ENCODE peak calls at places on chromosome 10, in five cellular contexts. H is thoracic aorta, R is NCI-H460, N is choroid plexus epithelial cell, T is NCI-H1092 treated with DMSO at 0.1 percent for 48 hours. G is an unnamed sample.
A peak's percentile ranks its signal among the peaks of the same experiment; 100 is the strongest.

GRCh38 chr10:108638225-108638624 is 1285.1 kb downstream of the XPNPEP1 start:
- DNase-seq in H (no peak), R (no peak), N (peak; percentile 11), T (no peak), G (no peak)

GRCh38 chr10:58264780-58265179 is 2.9 kb downstream of the IPMK start:
- DNase-seq in H (no peak), R (no peak), N (no peak), T (no peak), G (no peak)

GRCh38 chr10:116132716-116133420 is 140.1 kb downstream of the GFRA1 start:
- DNase-seq in H (no peak), R (no peak), N (no peak), T (no peak), G (no peak)

GRCh38 chr10:48750991-48751390 is 66.3 kb downstream of the WDFY4 start:
- DNase-seq in H (no peak), R (no peak), N (no peak), T (no peak), G (no peak)

GRCh38 chr10:101292194-101293006 is 61.6 kb upstream of the BTRC start:
- DNase-seq in H (no peak), R (no peak), N (peak; percentile 8), T (peak; percentile 74), G (no peak)

GRCh38 chr10:34933676-34934075 is 118.6 kb upstream of the PARD3 start:
- DNase-seq in H (no peak), R (no peak), N (peak; percentile 91), T (no peak), G (no peak)

GRCh38 chr10:18005781-18006456 is 54.2 kb downstream of the SLC39A12 start:
- DNase-seq in H (no peak), R (no peak), N (peak; percentile 93), T (no peak), G (no peak)

GRCh38 chr10:127922206-127922605 is 15.3 kb downstream of the PTPRE start:
- DNase-seq in H (no peak), R (no peak), N (no peak), T (no peak), G (no peak)

GRCh38 chr10:124259139-124259825 is 159.4 kb downstream of the OAT start:
- DNase-seq in H (no peak), R (no peak), N (peak; percentile 21), T (no peak), G (no peak)

GRCh38 chr10:30984563-30985328 is 46.9 kb downstream of the ZNF438 start:
- DNase-seq in H (no peak), R (no peak), N (peak; percentile 65), T (no peak), G (no peak)

GRCh38 chr10:73650537-73651331 is 5.1 kb downstream of the SYNPO2L start:
- DNase-seq in H (no peak), R (no peak), N (peak; percentile 88), T (no peak), G (no peak)

GRCh38 chr10:50325449-50326188 is 74.3 kb upstream of the ASAH2 start:
- DNase-seq in H (peak; percentile 38), R (no peak), N (peak; percentile 98), T (no peak), G (no peak)

GRCh38 chr10:127303105-127303504 is 106.7 kb upstream of the INSYN2A start:
- DNase-seq in H (no peak), R (no peak), N (no peak), T (no peak), G (no peak)

GRCh38 chr10:1685671-1686450 is 51.5 kb downstream of the ADARB2 start:
- DNase-seq in H (no peak), R (no peak), N (no peak), T (no peak), G (peak; percentile 1)

GRCh38 chr10:72243822-72244437 is 27.9 kb upstream of the ASCC1 start:
- DNase-seq in H (no peak), R (peak; percentile 94), N (peak; percentile 98), T (no peak), G (no peak)

GRCh38 chr10:130575756-130576285 is 439.6 kb downstream of the GLRX3 start:
- DNase-seq in H (no peak), R (no peak), N (no peak), T (no peak), G (no peak)

GRCh38 chr10:117341061-117341460 is 34.2 kb downstream of the PDZD8 start:
- DNase-seq in H (no peak), R (no peak), N (no peak), T (no peak), G (no peak)

GRCh38 chr10:81428456-81429134 is 446.4 kb upstream of the NRG3 start:
- DNase-seq in H (no peak), R (no peak), N (no peak), T (no peak), G (no peak)

GRCh38 chr10:83166344-83166743 is 973.0 kb upstream of the GHITM start:
- DNase-seq in H (no peak), R (no peak), N (no peak), T (no peak), G (no peak)

GRCh38 chr10:4704034-4704545 is 121.9 kb upstream of the AKR1E2 start:
- DNase-seq in H (no peak), R (no peak), N (peak; percentile 93), T (peak; percentile 10), G (no peak)

GRCh38 chr10:28036587-28036986 is 37.7 kb upstream of the ODAD2 start:
- DNase-seq in H (no peak), R (no peak), N (peak; percentile 35), T (no peak), G (no peak)

GRCh38 chr10:77164616-77165311 is 472.8 kb downstream of the KCNMA1 start:
- DNase-seq in H (no peak), R (no peak), N (no peak), T (no peak), G (no peak)

GRCh38 chr10:110783509-110784103 is 88.1 kb upstream of the PDCD4 start:
- DNase-seq in H (no peak), R (no peak), N (no peak), T (no peak), G (no peak)

GRCh38 chr10:96415896-96416554 is 57.2 kb upstream of the OPALIN start:
- DNase-seq in H (no peak), R (no peak), N (peak; percentile 70), T (no peak), G (no peak)

GRCh38 chr10:61752111-61753011 is 89.6 kb downstream of the CABCOCO1 start:
- DNase-seq in H (no peak), R (no peak), N (peak; percentile 57), T (no peak), G (no peak)

GRCh38 chr10:72049969-72050781 is 38.2 kb downstream of the SPOCK2 start:
- DNase-seq in H (no peak), R (no peak), N (peak; percentile 54), T (no peak), G (no peak)

GRCh38 chr10:131750171-131750895 is 150.5 kb upstream of the PPP2R2D start:
- DNase-seq in H (no peak), R (no peak), N (no peak), T (no peak), G (no peak)

GRCh38 chr10:99562631-99563030 is 29.9 kb downstream of the NKX2-3 start:
- DNase-seq in H (no peak), R (no peak), N (no peak), T (no peak), G (no peak)

GRCh38 chr10:32112055-32112454 is 55.8 kb upstream of the KIF5B start:
- DNase-seq in H (no peak), R (peak; percentile 46), N (peak; percentile 56), T (no peak), G (no peak)

GRCh38 chr10:5595591-5596590 is 70.5 kb downstream of the ASB13 start:
- DNase-seq in H (no peak), R (peak; percentile 23), N (peak; percentile 71), T (no peak), G (no peak)

GRCh38 chr10:7722927-7723529 is 19.9 kb downstream of the ITIH2 start:
- DNase-seq in H (no peak), R (no peak), N (no peak), T (no peak), G (no peak)

GRCh38 chr10:98620503-98620902 is 173.8 kb upstream of the HPS1 start:
- DNase-seq in H (no peak), R (no peak), N (no peak), T (no peak), G (no peak)

GRCh38 chr10:6713716-6714115 is 133.6 kb upstream of the PRKCQ start:
- DNase-seq in H (no peak), R (no peak), N (no peak), T (no peak), G (no peak)

GRCh38 chr10:84957427-84957826 is 629.0 kb downstream of the CCSER2 start:
- DNase-seq in H (no peak), R (no peak), N (no peak), T (no peak), G (no peak)

GRCh38 chr10:2278391-2278790 is 541.1 kb upstream of the ADARB2 start:
- DNase-seq in H (no peak), R (no peak), N (no peak), T (peak; percentile 53), G (no peak)

GRCh38 chr10:111126981-111127848 is 50.4 kb downstream of the ADRA2A start:
- DNase-seq in H (no peak), R (no peak), N (no peak), T (no peak), G (no peak)

GRCh38 chr10:68897336-68897741 is 3.8 kb upstream of the DDX50 start:
- DNase-seq in H (no peak), R (peak; percentile 78), N (peak; percentile 90), T (peak; percentile 53), G (no peak)

GRCh38 chr10:130715686-130716670 is 579.8 kb downstream of the GLRX3 start:
- DNase-seq in H (no peak), R (no peak), N (no peak), T (no peak), G (no peak)

GRCh38 chr10:104546756-104547155 is 94.3 kb upstream of the SORCS3 start:
- DNase-seq in H (no peak), R (no peak), N (no peak), T (no peak), G (no peak)

G was measured in NCI-H187 treated with DMSO at 0.1 percent for 48 hours.